ENCODE peak calls at places on chromosomes 4 and X, in five cellular contexts. Z, M, O, N and K are unnamed samples.

GRCh38 chrX:9770319-9770718 is 4.7 kb upstream of the GPR143 start:
- DNase-seq in Z (no peak), O (no peak), M (no peak), N (no peak), K (no peak)

GRCh38 chr4:91058345-91058744 is 931.2 kb downstream of the CCSER1 start:
- DNase-seq in Z (no peak), O (no peak), M (no peak), N (no peak), K (no peak)

GRCh38 chrX:46327229-46328081 is 217.8 kb downstream of the ZNF674 start:
- DNase-seq in N (no peak), M (peak), O (no peak), Z (no peak), K (peak)

GRCh38 chr4:170089274-170089742 is 448 bp downstream of the AADAT start:
- DNase-seq in Z (no peak), M (no peak), N (peak), O (no peak), K (peak)

GRCh38 chr4:58166496-58166895 is 1056.3 kb upstream of the IGFBP7 start:
- DNase-seq in Z (no peak), M (no peak), O (no peak), N (peak), K (no peak)

GRCh38 chrX:41350976-41351569 is 17.1 kb downstream of the DDX3X start:
- DNase-seq in M (no peak), N (no peak), Z (no peak), O (no peak), K (no peak)

GRCh38 chr4:170114636-170115035 is 24.9 kb upstream of the AADAT start:
- DNase-seq in O (no peak), N (no peak), Z (no peak), M (no peak), K (no peak)

GRCh38 chrX:7771788-7772438 is 71.1 kb upstream of the VCX start:
- DNase-seq in N (no peak), O (no peak), M (no peak), Z (no peak), K (no peak)

GRCh38 chrX:38061335-38061734 is 55.0 kb downstream of the SYTL5 start:
- DNase-seq in Z (no peak), N (no peak), M (no peak), O (no peak), K (peak)

GRCh38 chr4:577499-578450 is 1.7 kb upstream of the TMEM271 start:
- DNase-seq in N (no peak), O (peak), M (no peak), Z (peak), K (peak)

GRCh38 chr4:186651624-186652023 is 72.0 kb downstream of the FAT1 start:
- DNase-seq in O (no peak), Z (peak), M (peak), N (peak), K (no peak)

GRCh38 chr4:96407651-96408342 is 567.9 kb downstream of the PDHA2 start:
- DNase-seq in Z (no peak), M (no peak), O (no peak), N (peak), K (no peak)

GRCh38 chrX:24574743-24575142 is 72.4 kb downstream of the PCYT1B start:
- DNase-seq in N (no peak), O (no peak), Z (no peak), M (no peak), K (no peak)

GRCh38 chr4:162506253-162506652 is 342.5 kb upstream of the FSTL5 start:
- DNase-seq in Z (no peak), N (no peak), O (no peak), M (no peak), K (peak)